ENCODE peak calls at places on chromosome 5, in eight cellular contexts. N is adrenal gland, Q is cardiac muscle cell, D is MM.1S, R is pancreas, P is body of pancreas, X is GM23338, V is mucosa of descending colon. T is an unnamed sample. For H3K4me1, the result is how much of the 10 kb centered on the place peaks cover.

GRCh38 chr5:17233488-17233887 is 16.1 kb downstream of the BASP1 start:
- DNase-seq in N (no peak), Q (no peak), D (no peak), R (no peak), P (no peak), X (no peak), V (no peak), T (no peak)

GRCh38 chr5:165723931-165724330 is 2218.5 kb downstream of the MAT2B start:
- DNase-seq in N (no peak), Q (no peak), D (no peak), R (no peak), P (no peak), X (no peak), V (no peak), T (no peak)

GRCh38 chr5:78429332-78429849 is 69.0 kb downstream of the SCAMP1 start:
- DNase-seq in N (no peak), Q (no peak), D (no peak), R (no peak), P (no peak), X (no peak), V (no peak), T (no peak)

GRCh38 chr5:130871346-130872086 is 293.5 kb downstream of the HINT1 start:
- DNase-seq in N (no peak), Q (peak), D (peak), R (no peak), P (peak), X (peak), V (peak), T (peak)

GRCh38 chr5:89866410-89866809 is 543.1 kb downstream of the CETN3 start:
- DNase-seq in N (no peak), Q (no peak), D (no peak), R (no peak), P (no peak), X (no peak), V (no peak), T (no peak)

GRCh38 chr5:127400946-127401670 is 110.5 kb downstream of the MEGF10 start:
- DNase-seq in N (no peak), Q (no peak), D (no peak), R (no peak), P (no peak), X (no peak), V (no peak), T (no peak)

GRCh38 chr5:33994845-33995244 is 10.4 kb upstream of the SLC45A2 start:
- DNase-seq in N (no peak), Q (peak), D (peak), R (no peak), P (no peak), X (no peak), V (no peak), T (no peak)

GRCh38 chr5:34627794-34628193 is 28.3 kb upstream of the RAI14 start:
- DNase-seq in N (no peak), Q (peak), D (no peak), R (no peak), P (no peak), X (no peak), V (no peak), T (peak)

GRCh38 chr5:95842955-95843544 is 20.5 kb upstream of the GLRX start:
- DNase-seq in N (peak), Q (peak), D (peak), R (no peak), P (peak), X (peak), V (peak), T (no peak)

GRCh38 chr5:55918097-55919035 is 67.2 kb downstream of the IL31RA start:
- DNase-seq in N (no peak), Q (no peak), D (no peak), R (no peak), P (no peak), X (no peak), V (no peak), T (no peak)

GRCh38 chr5:22926574-22926973 is 73.4 kb upstream of the CDH12 start:
- DNase-seq in N (no peak), Q (no peak), D (no peak), R (no peak), P (no peak), X (no peak), V (no peak), T (no peak)
- H3K4me1 ChIP-seq in N (under half), Q (under half), D (under half), R (under half), P (under half), X (under half), V (under half), T (under half)

DNA sequence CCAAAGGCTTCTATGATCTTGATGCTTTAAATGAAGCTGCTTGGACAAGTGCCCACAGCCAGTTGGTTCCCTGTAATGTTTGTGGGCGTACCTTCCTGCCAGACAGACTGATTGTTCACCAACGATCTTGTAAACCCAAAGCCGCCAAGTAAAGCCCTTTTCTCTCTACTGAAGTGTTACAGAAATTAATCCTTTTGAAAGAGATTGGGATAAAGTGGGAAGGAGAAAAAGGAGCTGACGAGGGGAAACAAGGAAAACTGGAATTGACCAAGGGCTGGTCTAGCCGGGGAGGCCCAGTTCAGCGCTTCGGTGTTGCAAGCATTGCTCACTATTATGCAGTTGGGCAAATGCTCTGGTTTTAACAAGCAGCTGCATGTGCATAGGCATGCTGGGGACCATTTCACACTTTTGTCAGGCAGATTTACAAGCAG is 53.2 kb downstream of the ZNF474 start:
- DNase-seq in N (no peak), Q (peak), D (no peak), R (no peak), P (peak), X (peak), V (peak), T (peak)
- H3K4me3 ChIP-seq in N (no peak), Q (no peak), D (no peak), R (no peak), P (no peak), X (no peak), V (no peak), T (no peak)

GRCh38 chr5:14185336-14186131 is 42.4 kb downstream of the TRIO start:
- DNase-seq in N (no peak), Q (peak), D (no peak), R (no peak), P (no peak), X (no peak), V (no peak), T (no peak)
- H3K4me1 ChIP-seq in N (half or more), Q (under half), D (under half), R (under half), P (under half), X (half or more), V (under half), T (under half)

GRCh38 chr5:180618487-180618829 is 27.2 kb upstream of the SCGB3A1 start:
- DNase-seq in N (no peak), Q (no peak), D (no peak), R (no peak), P (no peak), X (no peak), V (no peak), T (no peak)
- H3K4me3 ChIP-seq in N (no peak), Q (peak), D (no peak), R (no peak), P (no peak), X (peak), V (no peak), T (peak)

GRCh38 chr5:140338918-140339317 is 7.5 kb downstream of the HBEGF start:
- DNase-seq in N (no peak), Q (no peak), D (no peak), R (no peak), P (no peak), X (no peak), V (no peak), T (no peak)

GRCh38 chr5:140341591-140341990 is 4.8 kb downstream of the HBEGF start:
- DNase-seq in N (no peak), Q (no peak), D (no peak), R (no peak), P (no peak), X (no peak), V (no peak), T (no peak)

GRCh38 chr5:140342287-140342686 is 4.1 kb downstream of the HBEGF start:
- DNase-seq in N (peak), Q (peak), D (peak), R (no peak), P (no peak), X (no peak), V (no peak), T (peak)

GRCh38 chr5:140339636-140340035 is 6.8 kb downstream of the HBEGF start:
- DNase-seq in N (no peak), Q (no peak), D (peak), R (no peak), P (no peak), X (no peak), V (no peak), T (no peak)

DNA sequence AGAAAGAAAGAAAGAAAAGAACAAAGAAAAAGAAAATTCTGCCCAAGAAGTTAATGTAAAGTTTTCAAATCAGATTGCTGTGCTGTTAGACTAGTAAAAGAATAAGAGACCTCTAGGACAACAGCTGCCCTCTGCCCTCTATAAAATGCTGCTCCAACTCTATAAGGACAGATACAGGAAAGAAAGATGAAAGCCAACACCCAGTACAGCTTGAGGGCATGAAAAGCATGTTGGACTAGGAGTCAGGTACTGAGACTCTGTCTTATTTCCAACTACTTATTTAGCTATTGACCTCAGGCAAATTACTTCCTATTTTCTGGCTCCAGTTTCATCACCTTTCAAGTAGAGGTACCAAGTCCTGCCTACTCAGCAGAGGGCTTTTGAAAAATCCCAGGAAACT is 5.8 kb downstream of the HBEGF start:
- DNase-seq in N (no peak), Q (no peak), D (no peak), R (no peak), P (no peak), X (no peak), V (no peak), T (no peak)
- H3K4me1 ChIP-seq in N (under half), Q (under half), D (under half), R (under half), P (under half), X (under half), V (under half), T (under half)

DNA sequence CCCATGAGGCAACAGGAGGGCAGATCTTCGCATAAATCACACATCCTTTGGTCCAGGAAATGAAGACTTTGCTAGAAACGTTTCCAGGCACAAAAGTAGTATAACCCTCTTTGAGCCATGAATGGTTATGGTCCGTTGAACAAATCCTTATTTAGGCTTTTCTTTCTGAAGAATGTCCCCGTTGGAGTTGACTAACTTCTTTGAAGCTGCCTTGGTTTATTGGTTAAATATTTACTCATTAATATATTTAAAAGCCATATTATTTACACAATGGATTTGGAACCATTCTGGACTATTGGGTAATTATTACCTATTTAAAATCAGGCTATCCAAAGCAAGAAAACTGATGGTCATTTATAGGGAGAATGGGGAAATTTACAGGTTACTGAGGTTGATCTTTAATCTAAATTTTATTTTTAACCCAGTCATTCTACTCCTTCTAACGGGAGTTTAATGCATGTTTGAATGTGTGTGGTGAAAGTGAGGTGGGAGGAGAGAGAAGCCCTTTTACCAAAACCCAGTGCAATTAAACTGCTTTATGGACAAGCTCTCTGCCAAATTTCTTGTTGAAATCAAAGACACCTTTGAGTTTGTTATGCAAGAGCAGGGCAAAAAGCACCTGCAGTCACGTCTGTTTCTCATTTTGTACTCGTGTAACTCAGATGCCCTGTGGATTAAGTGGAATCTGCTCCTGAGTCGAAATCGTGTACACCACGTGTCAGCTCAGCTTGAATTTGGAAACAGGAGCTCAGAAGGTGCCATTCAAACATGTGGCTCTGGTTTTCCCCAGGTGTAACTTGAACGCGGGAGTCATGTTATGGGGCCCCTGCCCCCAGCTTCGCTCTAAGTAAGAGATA is 347.4 kb upstream of the SLC30A5 start:
- DNase-seq in N (no peak), Q (no peak), D (no peak), R (no peak), P (peak), X (no peak), V (no peak), T (no peak)
- H3K4me3 ChIP-seq in N (no peak), Q (no peak), D (no peak), R (no peak), P (no peak), X (no peak), V (no peak), T (no peak)

GRCh38 chr5:158951951-158952545 is 147.7 kb downstream of the EBF1 start:
- DNase-seq in N (no peak), Q (no peak), D (no peak), R (no peak), P (no peak), X (peak), V (no peak), T (no peak)
- H3K4me1 ChIP-seq in N (under half), Q (under half), D (under half), R (under half), P (under half), X (under half), V (under half), T (under half)

GRCh38 chr5:148827723-148828122 is 1.3 kb downstream of the ADRB2 start:
- DNase-seq in N (no peak), Q (no peak), D (no peak), R (no peak), P (no peak), X (no peak), V (no peak), T (no peak)
- H3K4me3 ChIP-seq in N (no peak), Q (peak), D (peak), R (no peak), P (no peak), X (no peak), V (no peak), T (no peak)

GRCh38 chr5:139707445-139708003 is 59.4 kb downstream of the CXXC5 start:
- DNase-seq in N (no peak), Q (no peak), D (no peak), R (no peak), P (no peak), X (peak), V (no peak), T (no peak)

GRCh38 chr5:139702548-139702947 is 54.4 kb downstream of the CXXC5 start:
- DNase-seq in N (no peak), Q (no peak), D (no peak), R (no peak), P (no peak), X (no peak), V (no peak), T (no peak)

GRCh38 chr5:139705655-139706587 is 57.8 kb downstream of the CXXC5 start:
- DNase-seq in N (no peak), Q (no peak), D (no peak), R (no peak), P (no peak), X (peak), V (no peak), T (no peak)

GRCh38 chr5:139704748-139705147 is 56.6 kb downstream of the CXXC5 start:
- DNase-seq in N (no peak), Q (no peak), D (no peak), R (no peak), P (no peak), X (no peak), V (no peak), T (no peak)

GRCh38 chr5:139705191-139705590 is 57.0 kb downstream of the CXXC5 start:
- DNase-seq in N (no peak), Q (no peak), D (no peak), R (no peak), P (no peak), X (no peak), V (no peak), T (no peak)
- H3K4me1 ChIP-seq in N (under half), Q (under half), D (under half), R (under half), P (under half), X (half or more), V (under half), T (under half)